ENCODE peak calls at places on chromosomes 2 and 18, in ten cellular contexts. C is caudate nucleus; S is right cardiac atrium; W is GM13977; N is NCI-H2029 treated with DMSO at 0.1 percent for 48 hours; R is EL; G is prostate gland; Z is EH; U is stimulated activated naive CD8-positive, alpha-beta T cell treated with anti-CD3 and anti-CD28 coated beads, Interleukin-15, Interleukin-2, amounts not matched to agents 100 U/mL and 50 U/mL, for 24 hours; B is NCI-H446. K is an unnamed sample.

GRCh38 chr2:173793649-173794565 is 171.3 kb downstream of the SP3 start:
- DNase-seq in C (no peak), S (no peak), W (no peak), N (peak), R (no peak), G (no peak), Z (no peak), U (no peak), B (no peak), K (no peak)

GRCh38 chr2:54429811-54430600 is 26.1 kb upstream of the SPTBN1 start:
- DNase-seq in C (no peak), S (peak), W (no peak), N (no peak), R (no peak), G (no peak), Z (no peak), U (no peak), B (no peak), K (no peak)

GRCh38 chr2:241864168-241864896 is 5.2 kb upstream of the RTP5 start:
- DNase-seq in C (no peak), S (no peak), W (no peak), N (no peak), R (no peak), G (no peak), Z (no peak), U (no peak), B (no peak), K (no peak)

GRCh38 chr2:152443771-152444170 is 108.8 kb downstream of the FMNL2 start:
- DNase-seq in C (no peak), S (peak), W (no peak), N (no peak), R (no peak), G (no peak), Z (no peak), U (no peak), B (peak), K (no peak)

GRCh38 chr2:221747289-221747972 is 175.3 kb upstream of the EPHA4 start:
- DNase-seq in C (no peak), S (no peak), W (no peak), N (no peak), R (no peak), G (no peak), Z (no peak), U (no peak), B (no peak), K (no peak)

GRCh38 chr2:205748660-205749059 is 66.4 kb downstream of the NRP2 start:
- DNase-seq in C (no peak), S (no peak), W (no peak), N (no peak), R (no peak), G (no peak), Z (no peak), U (no peak), B (no peak), K (no peak)

GRCh38 chr2:70795164-70795995 is 4.9 kb upstream of the FIGLA start:
- DNase-seq in C (no peak), S (no peak), W (no peak), N (no peak), R (no peak), G (no peak), Z (no peak), U (no peak), B (no peak), K (no peak)

GRCh38 chr2:9741110-9741509 is 102.2 kb upstream of the TAF1B start:
- DNase-seq in C (no peak), S (no peak), W (no peak), N (no peak), R (peak), G (no peak), Z (peak), U (no peak), B (no peak), K (no peak)

GRCh38 chr2:119544075-119545031 is at the start of gene CFAP221:
- DNase-seq in C (no peak), S (peak), W (peak), N (peak), R (peak), G (no peak), Z (peak), U (peak), B (peak), K (peak)

GRCh38 chr2:174634130-174635014 is 36.8 kb upstream of the WIPF1 start:
- DNase-seq in C (no peak), S (peak), W (peak), N (no peak), R (peak), G (no peak), Z (peak), U (peak), B (no peak), K (peak)

GRCh38 chr2:217650716-217651360 is 352.0 kb downstream of the TNS1 start:
- DNase-seq in C (no peak), S (no peak), W (peak), N (peak), R (peak), G (peak), Z (peak), U (peak), B (peak), K (peak)

GRCh38 chr2:144466637-144467036 is 53.3 kb downstream of the ZEB2 start:
- DNase-seq in C (peak), S (no peak), W (no peak), N (no peak), R (no peak), G (no peak), Z (no peak), U (no peak), B (no peak), K (no peak)

GRCh38 chr2:71927757-71928715 is 219.6 kb downstream of the CYP26B1 start:
- DNase-seq in C (no peak), S (no peak), W (peak), N (no peak), R (peak), G (no peak), Z (peak), U (no peak), B (no peak), K (no peak)

GRCh38 chr18:75284566-75284965 is 74.0 kb downstream of the TSHZ1 start:
- DNase-seq in C (no peak), S (no peak), W (no peak), N (no peak), R (no peak), G (no peak), Z (no peak), U (no peak), B (no peak), K (no peak)

GRCh38 chr2:192010073-192010472 is 163.2 kb upstream of the CAVIN2 start:
- DNase-seq in C (no peak), S (no peak), W (no peak), N (no peak), R (no peak), G (no peak), Z (peak), U (no peak), B (no peak), K (no peak)

GRCh38 chr2:130759906-130760753 is 4.8 kb downstream of the AMER3 start:
- DNase-seq in C (no peak), S (no peak), W (no peak), N (peak), R (no peak), G (no peak), Z (peak), U (no peak), B (peak), K (no peak)

GRCh38 chr2:223474893-223475292 is 127.3 kb downstream of the SCG2 start:
- DNase-seq in C (no peak), S (no peak), W (no peak), N (no peak), R (no peak), G (no peak), Z (no peak), U (no peak), B (no peak), K (no peak)

GRCh38 chr2:163341426-163341825 is 394.4 kb downstream of the FIGN start:
- DNase-seq in C (no peak), S (no peak), W (no peak), N (no peak), R (peak), G (no peak), Z (peak), U (no peak), B (no peak), K (peak)